ENCODE peak calls at places on chromosomes 1 and 21, in ten cellular contexts. L is psoas muscle, F is IMR-90, C is esophagus squamous epithelium, W is vagina, H is MM.1S, X is kidney epithelial cell, U is fibroblast of lung, P is tibial nerve, V is Peyer's patch. D is an unnamed sample. For H3K36me3, the result is how much of the 10 kb centered on the place peaks cover.

GRCh38 chr1:17893891-17894631 is 138.9 kb downstream of the ACTL8 start:
- DNase-seq in X (peak), L (no peak), U (no peak), V (no peak), F (peak), H (no peak), C (no peak), W (no peak), P (no peak), D (no peak)

GRCh38 chr1:117638759-117639158 is 32.9 kb downstream of the TENT5C start:
- DNase-seq in V (no peak), C (no peak), L (no peak), X (no peak), F (no peak), P (no peak), W (no peak), U (no peak), H (no peak), D (no peak)

GRCh38 chr21:18498428-18498827 is 94.8 kb upstream of the TMPRSS15 start:
- DNase-seq in F (no peak), X (no peak), V (no peak), W (no peak), P (no peak), U (no peak), C (no peak), L (no peak), H (no peak), D (no peak)

GRCh38 chr1:108523829-108524228 is 36.1 kb upstream of the EEIG2 start:
- DNase-seq in C (no peak), X (no peak), F (no peak), V (no peak), U (no peak), W (no peak), P (no peak), L (no peak), H (no peak), D (no peak)

GRCh38 chr1:10339815-10340214 is 59.0 kb upstream of the PGD start:
- DNase-seq in U (peak), H (no peak), F (peak), V (no peak), L (no peak), W (no peak), C (no peak), P (no peak), X (peak), D (no peak)

GRCh38 chr1:178055093-178055492 is 38.8 kb upstream of the RASAL2 start:
- DNase-seq in U (no peak), L (no peak), P (no peak), H (peak), W (no peak), F (no peak), C (no peak), X (no peak), V (no peak), D (no peak)

GRCh38 chr1:242477944-242478343 is 46.6 kb downstream of the PLD5 start:
- DNase-seq in W (no peak), P (no peak), U (no peak), C (no peak), X (no peak), H (no peak), V (no peak), F (no peak), L (no peak), D (no peak)

GRCh38 chr1:207826557-207827487 is 75.0 kb downstream of the CD46 start:
- DNase-seq in P (peak), X (no peak), U (no peak), F (no peak), C (no peak), H (no peak), W (no peak), L (peak), V (peak), D (no peak)

GRCh38 chr1:22665752-22666151 is 12.7 kb downstream of the C1QB start:
- DNase-seq in P (no peak), V (peak), H (no peak), C (no peak), X (no peak), U (peak), F (peak), L (no peak), W (no peak), D (no peak)

GRCh38 chr1:229643996-229644748 is 18.1 kb downstream of the URB2 start:
- DNase-seq in F (no peak), P (no peak), X (no peak), U (no peak), W (no peak), C (no peak), H (no peak), V (no peak), L (no peak), D (no peak)

GRCh38 chr21:41489329-41489728 is 18.6 kb downstream of the TMPRSS2 start:
- DNase-seq in P (no peak), L (no peak), C (no peak), V (peak), H (no peak), W (no peak), X (no peak), U (no peak), F (no peak), D (no peak)

GRCh38 chr1:218459878-218460277 is 114.7 kb downstream of the TGFB2 start:
- DNase-seq in P (no peak), F (peak), U (peak), W (no peak), C (no peak), L (no peak), H (peak), V (no peak), X (no peak), D (no peak)

DNA sequence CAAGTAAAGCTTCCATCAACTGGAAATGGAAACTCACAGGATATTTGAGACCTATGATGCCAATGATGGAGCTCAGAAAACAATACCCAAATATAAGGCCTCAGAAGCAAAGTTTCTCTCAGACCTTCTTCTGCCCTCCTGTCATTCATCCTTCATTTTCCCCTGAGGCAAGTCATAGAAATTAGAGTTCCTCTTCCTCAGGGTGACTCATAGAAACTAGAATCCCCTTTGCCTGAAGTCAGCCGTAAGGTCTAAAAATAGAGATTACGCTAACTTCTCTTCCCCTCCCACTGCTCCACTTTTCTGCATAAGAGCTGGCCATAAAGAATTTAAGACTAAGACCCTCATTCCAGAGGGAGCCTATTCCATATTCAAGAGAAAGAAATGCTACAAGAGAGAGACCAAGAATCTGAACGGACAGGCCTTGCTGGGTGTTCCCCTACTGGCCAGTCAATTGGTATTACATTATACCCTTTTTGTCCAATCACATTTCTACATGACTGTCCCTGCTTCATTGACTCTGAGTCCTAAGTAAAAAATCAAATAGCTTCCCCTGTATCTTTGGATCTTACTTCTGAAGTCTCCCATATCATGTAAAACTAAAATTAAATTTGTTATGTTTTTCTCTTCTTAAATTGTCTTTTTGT is 994.9 kb downstream of the ADGRL2 start:
- DNase-seq in P (no peak), C (no peak), H (no peak), W (no peak), X (no peak), U (no peak), V (no peak), F (no peak), L (no peak), D (no peak)
- TF ChIP-seq CTCF in P (no peak), C (no peak), H (no peak), W (no peak), X (no peak), U (no peak), V (no peak), F (no peak), L (no peak), D (no peak)

GRCh38 chr1:156200062-156200461 is 6.2 kb downstream of the SLC25A44 start:
- DNase-seq in P (no peak), W (no peak), F (no peak), V (no peak), L (no peak), U (no peak), C (no peak), H (no peak), X (no peak), D (no peak)

GRCh38 chr1:156194300-156194652 is 372 bp downstream of the SLC25A44 start:
- DNase-seq in W (no peak), F (peak), U (no peak), C (no peak), P (no peak), V (no peak), L (no peak), H (no peak), X (no peak), D (no peak)

GRCh38 chr1:156195853-156196252 is 1.9 kb downstream of the SLC25A44 start:
- DNase-seq in F (no peak), U (no peak), H (no peak), X (no peak), W (no peak), P (no peak), V (no peak), L (no peak), C (no peak), D (no peak)

GRCh38 chr1:156196445-156196844 is 2.5 kb downstream of the SLC25A44 start:
- DNase-seq in X (no peak), H (no peak), P (no peak), W (no peak), U (no peak), F (no peak), C (no peak), L (no peak), V (no peak), D (no peak)

GRCh38 chr1:156198831-156199349 is 5.0 kb downstream of the SLC25A44 start:
- DNase-seq in H (no peak), F (no peak), C (no peak), W (no peak), L (no peak), X (no peak), V (no peak), P (no peak), U (no peak), D (no peak)
- H3K4me3 ChIP-seq in H (no peak), F (no peak), C (no peak), W (no peak), L (no peak), X (no peak), V (no peak), P (no peak), U (no peak), D (no peak)

GRCh38 chr1:19909971-19910370 is 13.4 kb downstream of the PLA2G2E start:
- DNase-seq in W (no peak), X (no peak), U (no peak), V (no peak), C (no peak), F (no peak), P (no peak), H (no peak), L (no peak), D (no peak)
- H3K36me3 ChIP-seq in W (under half), X (under half), U (under half), V (half or more), C (under half), F (under half), P (under half), H (under half), L (half or more), D (under half)

GRCh38 chr21:34043333-34043732 is 30.0 kb upstream of the MRPS6 start:
- DNase-seq in V (no peak), H (no peak), P (no peak), U (no peak), F (no peak), W (no peak), X (no peak), C (no peak), L (no peak), D (no peak)

GRCh38 chr21:34042735-34043134 is 30.6 kb upstream of the MRPS6 start:
- DNase-seq in P (no peak), V (no peak), X (no peak), C (no peak), F (no peak), W (no peak), L (no peak), H (no peak), U (no peak), D (no peak)

GRCh38 chr21:34037009-34037408 is 36.4 kb upstream of the MRPS6 start:
- DNase-seq in V (no peak), P (no peak), H (no peak), W (peak), F (no peak), U (no peak), X (no peak), C (no peak), L (no peak), D (no peak)

GRCh38 chr21:34037446-34037845 is 35.9 kb upstream of the MRPS6 start:
- DNase-seq in V (no peak), W (peak), L (no peak), F (peak), P (no peak), X (no peak), U (peak), C (no peak), H (no peak), D (no peak)

GRCh38 chr21:34039678-34040382 is 33.5 kb upstream of the MRPS6 start:
- DNase-seq in C (no peak), W (no peak), V (no peak), H (no peak), P (no peak), L (no peak), F (no peak), X (no peak), U (no peak), D (no peak)
- TF ChIP-seq CTCF in C (no peak), W (no peak), V (peak), H (no peak), P (no peak), L (no peak), F (no peak), X (no peak), U (no peak), D (no peak)

DNA sequence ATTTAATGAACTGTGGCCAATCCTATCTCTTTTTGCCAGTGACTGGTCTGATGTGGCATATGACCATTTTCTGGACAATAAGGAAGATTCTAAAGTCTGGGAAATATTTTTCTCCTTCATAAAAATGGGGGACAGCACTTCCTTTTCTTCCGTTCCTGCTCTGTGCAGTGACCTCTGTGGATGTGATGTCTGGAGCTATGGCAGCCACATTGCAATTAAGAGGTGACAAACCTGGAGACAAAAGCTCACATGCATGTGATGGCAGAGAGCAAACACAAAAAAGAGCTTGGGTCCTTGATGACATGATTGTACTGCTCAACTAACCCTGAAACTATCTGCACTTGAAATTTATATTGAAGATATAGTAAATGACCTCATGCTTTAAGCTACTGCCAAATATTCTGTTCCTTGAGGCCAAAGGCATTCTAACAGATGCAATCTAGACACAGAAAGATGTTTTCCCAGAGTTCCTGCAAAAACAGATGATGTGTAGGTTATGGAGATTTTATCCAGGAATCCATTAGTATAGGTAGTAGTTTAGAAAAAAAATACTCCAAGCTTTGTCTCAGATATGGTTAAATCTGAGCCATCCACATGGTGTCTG is 2.2 kb upstream of the MAGI3 start:
- DNase-seq in X (no peak), P (no peak), F (peak), L (no peak), V (no peak), U (peak), C (no peak), W (no peak), H (no peak), D (no peak)
- H3K4me3 ChIP-seq in X (no peak), P (no peak), F (no peak), L (no peak), V (no peak), U (no peak), C (no peak), W (no peak), H (no peak), D (no peak)

DNA sequence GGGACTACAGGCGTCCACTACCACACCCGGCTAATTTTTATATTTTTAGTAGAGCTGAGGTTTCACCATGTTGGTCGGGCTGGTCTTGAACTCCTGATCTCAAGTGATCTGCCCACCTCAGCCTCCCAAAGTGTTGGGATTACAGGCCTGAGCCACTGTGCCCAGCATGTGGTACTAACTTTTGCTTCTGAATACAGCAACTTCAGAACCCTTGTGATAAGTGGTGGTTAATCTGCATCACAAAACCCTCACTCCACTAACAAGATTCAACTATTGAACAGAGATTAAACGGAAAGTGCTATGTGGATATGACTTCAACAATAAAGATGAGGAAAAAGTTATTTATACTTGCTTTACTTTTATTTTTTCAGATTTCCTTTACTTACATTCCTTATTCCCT is 44.5 kb downstream of the SLC16A1 start:
- DNase-seq in H (no peak), X (no peak), P (no peak), V (no peak), C (no peak), U (no peak), L (no peak), F (no peak), W (no peak), D (no peak)
- H3K36me3 ChIP-seq in H (under half), X (under half), P (under half), V (under half), C (under half), U (under half), L (under half), F (under half), W (under half), D (under half)

GRCh38 chr1:51532853-51533252 is 13.8 kb upstream of the EPS15 start:
- DNase-seq in F (no peak), C (no peak), X (no peak), H (no peak), L (no peak), W (no peak), P (no peak), U (no peak), V (no peak), D (no peak)
- TF ChIP-seq CTCF in F (no peak), C (no peak), X (no peak), H (no peak), L (no peak), W (no peak), P (no peak), U (no peak), V (no peak), D (no peak)

DNA sequence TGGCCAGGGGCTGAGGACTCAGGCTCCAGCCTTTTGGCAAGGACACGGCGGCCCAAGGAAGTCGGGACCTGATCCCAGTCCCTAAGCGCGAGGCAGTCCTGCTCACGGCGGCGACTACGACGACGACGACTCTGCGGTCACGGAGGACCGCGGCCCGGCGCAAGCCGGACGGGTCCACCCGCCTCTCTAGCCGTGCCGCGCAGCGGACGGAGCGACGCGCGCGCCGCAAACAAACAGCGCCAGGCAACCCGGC is 381 bp downstream of the WNT9A start:
- DNase-seq in H (no peak), F (no peak), W (no peak), U (peak), V (peak), L (peak), P (no peak), X (no peak), C (no peak), D (no peak)
- H3K4me3 ChIP-seq in H (no peak), F (peak), W (peak), U (peak), V (peak), L (peak), P (peak), X (peak), C (peak), D (peak)

DNA sequence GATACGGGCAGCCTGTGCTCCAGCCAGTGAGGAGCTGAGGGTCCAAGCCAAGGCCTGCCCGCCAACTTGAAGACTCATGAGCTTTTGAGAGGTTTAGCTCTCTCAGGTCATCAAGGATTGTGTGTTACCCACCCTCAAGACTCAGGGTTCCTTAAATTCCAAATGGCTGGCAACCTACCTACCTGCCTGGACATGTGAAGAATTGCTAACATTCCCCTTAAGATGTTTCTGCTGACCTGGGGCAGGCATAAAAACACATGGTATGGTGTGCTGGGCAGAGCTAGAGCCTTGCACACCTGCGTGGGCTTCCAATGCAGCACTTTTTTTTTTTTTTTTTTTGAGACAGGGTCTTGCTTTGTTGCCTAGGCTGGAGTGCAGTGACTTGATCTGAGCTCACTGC is 17.2 kb downstream of the PARP1 start:
- DNase-seq in L (no peak), P (no peak), V (no peak), W (no peak), U (no peak), H (no peak), X (no peak), C (no peak), F (no peak), D (no peak)
- H3K36me3 ChIP-seq in L (half or more), P (under half), V (half or more), W (under half), U (under half), H (half or more), X (under half), C (under half), F (under half), D (half or more)

GRCh38 chr1:101239095-101240040 is 2.5 kb downstream of the S1PR1 start:
- DNase-seq in V (no peak), W (no peak), U (no peak), L (no peak), X (no peak), H (no peak), C (no peak), P (no peak), F (no peak), D (peak)
- TF ChIP-seq CTCF in V (no peak), W (no peak), U (peak), L (no peak), X (no peak), H (no peak), C (no peak), P (no peak), F (no peak), D (peak)